ENCODE peak calls at places on chromosomes 6 and 20, in seven cellular contexts. T is SK-N-SH, M is H1, W is T47D, J is K562, A is HCT116, B is HepG2. I is an unnamed sample.

GRCh38 chr6:144581807-144582537 is 296.8 kb downstream of the UTRN start:
- DNase-seq in T (peak), M (no peak), W (no peak), J (peak), A (peak), B (peak), I (no peak)

GRCh38 chr20:5570031-5570430 is 180.2 kb upstream of the SHLD1 start:
- DNase-seq in T (no peak), M (no peak), W (no peak), J (no peak), A (no peak), B (no peak), I (no peak)

GRCh38 chr6:161130606-161131005 is 139.0 kb downstream of the MAP3K4 start:
- DNase-seq in T (no peak), M (no peak), W (no peak), J (no peak), A (no peak), B (no peak), I (no peak)

GRCh38 chr20:24773751-24774201 is 175.3 kb upstream of the CST7 start:
- DNase-seq in T (no peak), M (no peak), W (no peak), J (no peak), A (no peak), B (no peak), I (peak)

GRCh38 chr20:9323622-9324021 is 190.8 kb upstream of the LAMP5 start:
- DNase-seq in T (peak), M (peak), W (no peak), J (no peak), A (peak), B (peak), I (no peak)

GRCh38 chr6:132320007-132320406 is 81.3 kb downstream of the MOXD1 start:
- DNase-seq in T (no peak), M (no peak), W (no peak), J (no peak), A (no peak), B (no peak), I (no peak)

GRCh38 chr20:33649201-33649631 is 12.9 kb upstream of the C20orf144 start:
- DNase-seq in T (peak), M (no peak), W (no peak), J (no peak), A (no peak), B (no peak), I (no peak)

GRCh38 chr6:38176797-38177751 is 357.5 kb downstream of the ZFAND3 start:
- DNase-seq in T (no peak), M (no peak), W (peak), J (no peak), A (no peak), B (peak), I (no peak)

GRCh38 chr6:57029213-57029612 is 17.3 kb upstream of the KIAA1586 start:
- DNase-seq in T (no peak), M (no peak), W (no peak), J (no peak), A (no peak), B (no peak), I (no peak)

GRCh38 chr6:19892250-19892649 is 55.1 kb downstream of the ID4 start:
- DNase-seq in T (no peak), M (no peak), W (peak), J (no peak), A (peak), B (no peak), I (no peak)

GRCh38 chr20:36179170-36179945 is 24.8 kb downstream of the EPB41L1 start:
- DNase-seq in T (peak), M (no peak), W (no peak), J (no peak), A (no peak), B (no peak), I (no peak)

DNA sequence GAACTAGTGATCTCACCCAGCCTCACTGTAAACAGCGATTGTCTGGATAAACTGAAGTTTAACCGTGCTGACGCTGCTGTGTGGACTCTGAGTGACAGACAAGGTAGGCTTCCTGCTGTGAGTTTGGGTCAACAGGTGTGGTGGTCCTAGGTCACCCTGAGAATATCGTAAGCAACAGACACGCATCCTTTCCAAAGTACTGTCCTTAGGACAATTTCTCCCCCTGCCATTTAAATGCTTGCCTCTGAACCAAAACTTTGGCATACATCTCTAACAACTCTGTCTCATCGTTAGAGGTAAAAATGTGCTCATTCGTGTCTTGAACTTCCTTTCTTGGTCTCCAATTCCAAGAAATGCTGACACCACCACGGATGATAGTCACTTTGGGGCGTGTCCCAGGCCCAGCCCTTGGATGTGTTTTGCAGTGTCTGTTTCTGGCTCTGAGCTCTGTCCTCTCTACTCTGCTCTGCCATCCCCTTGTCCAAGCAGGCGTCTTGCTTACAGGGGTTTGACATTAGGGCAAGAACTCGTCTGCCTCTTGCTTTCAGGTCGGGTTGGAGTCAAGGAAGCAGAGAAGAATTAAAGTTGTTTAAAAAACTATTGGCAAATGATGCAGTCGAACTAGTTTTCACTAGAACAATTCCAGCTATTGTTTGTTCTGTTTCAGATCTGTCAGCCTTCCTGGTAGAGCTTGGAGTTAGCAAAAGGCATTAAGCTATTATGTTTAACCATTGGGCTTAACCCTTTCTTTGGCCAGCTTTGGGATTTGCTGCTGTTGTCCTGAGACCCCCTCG is 95.6 kb downstream of the EYA2 start:
- DNase-seq in T (no peak), M (no peak), W (peak), J (peak), A (no peak), B (no peak), I (no peak)
- TF ChIP-seq JUND in T (no peak), M (no peak), W (peak), J (peak), A (no peak), B (no peak), I (no peak)

GRCh38 chr20:57400821-57401564 is 9.8 kb downstream of the RBM38 start:
- DNase-seq in T (no peak), M (no peak), W (no peak), J (no peak), A (no peak), B (no peak), I (no peak)
- TF ChIP-seq JUND in T (no peak), M (no peak), W (no peak), J (no peak), A (no peak), B (no peak), I (peak)

GRCh38 chr6:134908906-134909516 is 40.9 kb downstream of the ALDH8A1 start:
- DNase-seq in T (no peak), M (no peak), W (no peak), J (no peak), A (peak), B (peak), I (no peak)

GRCh38 chr6:134910596-134910935 is 39.3 kb downstream of the ALDH8A1 start:
- DNase-seq in T (no peak), M (no peak), W (no peak), J (no peak), A (no peak), B (no peak), I (no peak)

GRCh38 chr6:134909701-134910595 is 40.0 kb downstream of the ALDH8A1 start:
- DNase-seq in T (no peak), M (no peak), W (no peak), J (no peak), A (no peak), B (no peak), I (no peak)

DNA sequence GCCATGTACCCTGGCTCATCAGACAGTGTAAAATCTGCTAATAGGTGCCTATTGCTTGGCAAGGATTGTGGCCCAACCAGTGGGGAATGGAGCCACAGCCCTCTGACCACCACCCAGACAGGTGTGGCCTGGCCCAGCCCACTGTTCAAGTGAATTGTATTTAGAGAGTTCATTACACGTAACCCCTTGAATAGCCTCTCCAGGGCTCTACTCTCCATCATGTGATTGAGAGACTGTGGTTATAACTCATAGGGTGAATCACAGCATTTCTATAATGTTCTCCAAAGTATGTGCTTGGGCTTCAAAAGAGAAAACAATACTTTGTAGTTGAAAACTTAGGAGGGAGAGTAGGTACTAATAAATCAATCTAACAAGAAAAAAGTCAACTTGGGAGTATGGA is 38.4 kb downstream of the ALDH8A1 start:
- DNase-seq in T (no peak), M (no peak), W (no peak), J (no peak), A (no peak), B (no peak), I (no peak)
- TF ChIP-seq JUND in T (peak), M (no peak), W (no peak), J (no peak), A (no peak), B (no peak), I (no peak)

GRCh38 chr20:43398676-43399324 is 58.9 kb upstream of the SRSF6 start:
- DNase-seq in T (no peak), M (no peak), W (no peak), J (no peak), A (no peak), B (no peak), I (no peak)
- TF ChIP-seq JUND in T (no peak), M (no peak), W (no peak), J (no peak), A (no peak), B (no peak), I (no peak)

GRCh38 chr6:112357801-112358200 is 10.7 kb downstream of the RFPL4B start:
- DNase-seq in T (no peak), M (no peak), W (no peak), J (no peak), A (no peak), B (no peak), I (no peak)
- TF ChIP-seq JUND in T (no peak), M (no peak), W (no peak), J (no peak), A (no peak), B (no peak), I (no peak)

GRCh38 chr20:47196091-47197081 is 160.1 kb downstream of the ZMYND8 start:
- DNase-seq in T (peak), M (peak), W (peak), J (peak), A (peak), B (peak), I (peak)
- TF ChIP-seq JUND in T (no peak), M (peak), W (no peak), J (peak), A (no peak), B (no peak), I (no peak)

DNA sequence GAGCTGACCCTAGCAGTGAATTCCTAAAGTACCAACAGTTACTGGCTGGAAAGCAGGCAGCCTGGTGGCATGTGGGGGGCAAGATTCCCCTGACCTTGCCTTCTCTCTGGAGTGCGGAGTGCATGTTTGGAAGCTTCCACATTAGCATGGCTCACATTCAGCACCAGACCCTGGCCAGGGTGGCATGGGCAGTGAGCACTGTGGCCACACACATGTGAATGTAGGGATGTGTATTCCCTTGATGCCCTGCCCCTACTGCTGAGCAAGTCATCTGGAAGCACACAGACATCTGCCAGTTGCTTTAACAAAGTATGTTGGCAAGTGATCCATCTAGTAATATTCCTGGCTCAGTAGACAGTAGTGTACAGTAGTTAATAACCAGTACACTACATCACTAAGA is 394.7 kb downstream of the CDC5L start:
- DNase-seq in T (no peak), M (no peak), W (no peak), J (no peak), A (no peak), B (no peak), I (no peak)
- TF ChIP-seq JUND in T (no peak), M (no peak), W (no peak), J (no peak), A (no peak), B (no peak), I (no peak)

DNA sequence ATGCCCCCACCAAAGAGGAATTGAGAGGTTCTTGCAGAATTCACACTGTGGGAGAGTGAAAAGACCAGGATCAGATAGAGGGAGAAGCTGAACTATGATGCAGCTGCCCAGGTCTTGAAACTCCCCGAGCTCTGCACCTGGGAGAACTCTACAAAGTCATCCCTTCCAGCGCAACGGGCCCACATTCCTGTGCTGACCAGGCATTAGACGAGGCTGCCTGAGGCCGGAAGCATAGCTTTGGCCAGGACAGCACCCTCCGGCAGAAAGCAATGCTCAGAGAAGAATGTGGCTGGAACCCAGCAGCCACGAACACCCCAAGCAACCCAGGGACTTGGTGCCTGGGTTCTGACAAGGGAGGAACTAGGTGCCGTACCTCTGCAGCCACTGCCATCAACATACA is 281.5 kb upstream of the CDH4 start:
- DNase-seq in T (no peak), M (no peak), W (no peak), J (no peak), A (no peak), B (no peak), I (no peak)
- TF ChIP-seq JUND in T (no peak), M (no peak), W (no peak), J (no peak), A (no peak), B (no peak), I (no peak)

DNA sequence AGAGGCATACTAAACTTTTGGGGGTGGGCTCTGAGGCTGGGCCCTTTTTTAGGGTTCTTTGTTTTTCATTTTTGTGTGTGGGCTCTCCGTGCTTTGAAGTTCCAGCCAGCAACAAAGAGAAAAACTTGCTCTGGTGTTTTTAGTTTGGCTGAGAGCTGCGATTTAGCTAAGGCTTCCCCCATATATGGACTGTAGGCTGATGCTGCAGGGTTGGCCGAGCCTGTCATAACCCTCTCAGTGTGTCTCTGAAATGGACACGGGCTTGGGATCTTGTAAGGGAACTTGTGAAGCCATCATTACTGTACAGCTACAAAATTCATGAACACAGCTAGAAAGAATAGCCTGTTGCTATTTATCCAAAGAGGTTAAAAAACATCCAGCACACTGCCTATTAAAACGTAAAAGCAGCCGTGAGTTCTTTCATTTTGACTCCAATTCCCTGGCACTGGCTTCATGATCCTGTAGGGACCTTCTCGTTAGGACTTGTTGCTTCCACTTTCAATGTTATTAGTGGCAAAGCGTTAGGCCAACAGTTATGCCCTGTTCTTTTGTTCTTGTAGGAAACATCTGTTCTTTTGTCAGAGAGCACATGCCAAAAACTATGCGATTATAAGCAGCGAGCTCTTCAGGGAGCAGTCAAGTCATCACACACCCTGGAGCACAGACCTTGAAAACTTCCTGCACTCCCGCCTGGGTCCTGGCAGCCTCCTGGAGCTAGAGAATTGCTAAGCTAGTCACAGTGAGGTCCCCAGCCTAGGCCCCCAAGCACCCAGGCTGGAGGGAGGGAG is 609.7 kb upstream of the ARID1B start:
- DNase-seq in T (no peak), M (no peak), W (no peak), J (no peak), A (no peak), B (no peak), I (no peak)
- TF ChIP-seq JUND in T (no peak), M (no peak), W (no peak), J (no peak), A (no peak), B (no peak), I (no peak)

GRCh38 chr6:1623769-1624070 is 14.0 kb downstream of the FOXC1 start:
- DNase-seq in T (no peak), M (no peak), W (no peak), J (no peak), A (no peak), B (no peak), I (no peak)

GRCh38 chr6:1624848-1625341 is 15.2 kb downstream of the FOXC1 start:
- DNase-seq in T (no peak), M (no peak), W (peak), J (no peak), A (no peak), B (no peak), I (no peak)

GRCh38 chr6:1622851-1623768 is 13.4 kb downstream of the FOXC1 start:
- DNase-seq in T (no peak), M (no peak), W (no peak), J (no peak), A (no peak), B (no peak), I (no peak)

GRCh38 chr6:1625352-1625773 is 15.6 kb downstream of the FOXC1 start:
- DNase-seq in T (no peak), M (no peak), W (no peak), J (no peak), A (no peak), B (no peak), I (no peak)

DNA sequence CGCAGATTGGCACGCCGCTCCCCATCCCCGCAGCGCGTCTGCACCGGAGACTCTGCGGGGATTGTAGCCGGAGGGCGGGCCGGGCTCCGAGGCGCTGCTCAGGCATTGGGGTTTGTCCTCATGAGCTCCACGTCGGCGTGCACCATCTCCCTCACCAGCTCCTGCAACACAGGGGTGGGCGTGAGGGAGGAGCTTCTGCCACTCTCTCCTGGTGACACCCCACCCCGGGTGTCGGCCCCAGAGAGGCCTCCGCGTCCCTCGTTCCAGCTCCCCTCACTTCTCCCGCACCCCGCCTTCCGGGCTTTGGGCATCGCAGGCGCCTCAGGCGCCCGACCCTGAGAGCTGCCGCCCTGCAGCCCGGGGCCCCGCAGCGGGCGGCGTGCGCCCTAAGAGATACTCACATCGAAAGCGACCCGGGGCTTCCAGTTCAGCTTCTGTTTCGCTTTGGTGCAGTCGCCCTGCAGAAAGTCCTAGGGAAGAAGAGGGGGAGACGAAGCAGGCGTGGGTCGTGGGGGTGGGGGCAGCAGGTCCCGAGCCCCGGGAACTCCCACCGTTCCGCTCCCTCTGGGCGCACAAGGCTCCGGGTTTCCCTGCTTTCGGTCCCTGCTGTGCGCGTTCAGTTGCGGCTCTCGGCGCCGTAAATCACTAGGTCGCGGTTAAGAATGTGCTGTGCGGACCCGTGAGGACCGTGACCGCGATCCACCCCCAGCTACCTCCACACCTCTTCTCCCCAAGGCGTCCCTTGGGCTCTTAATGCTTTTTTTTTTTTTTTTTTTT is 14.5 kb downstream of the FOXC1 start:
- DNase-seq in T (no peak), M (no peak), W (no peak), J (no peak), A (no peak), B (no peak), I (no peak)
- TF ChIP-seq JUND in T (no peak), M (no peak), W (no peak), J (no peak), A (no peak), B (no peak), I (no peak)